ENCODE peak calls at places on chromosomes 4 and X, in eight cellular contexts. One of them, this sample, is unnamed.

GRCh38 chr4:146465628-146466027 is 56.1 kb downstream of the SLC10A7 start:
- DNase-seq in activated effector memory CD4-positive, alpha-beta T cell treated with anti-CD3 and anti-CD28 coated beads, Interleukin-2, amount 50 U/mL, for 16 hours: no peak
- DNase-seq in IMR-90: no peak
- DNase-seq in progenitor cell of endocrine pancreas: no peak
- DNase-seq in ACHN: no peak
- DNase-seq in left colon: no peak
- DNase-seq in stimulated activated CD4-positive, alpha-beta T cell treated with anti-CD3 and anti-CD28 coated beads, TNF-alpha, amount 100 ng/mL, for 24 hours: no peak
- DNase-seq in CD4-positive, alpha-beta memory T cell: no peak
- DNase-seq in this sample: no peak

GRCh38 chr4:168610911-168611530 is 114.2 kb downstream of the PALLD start:
- DNase-seq in activated effector memory CD4-positive, alpha-beta T cell treated with anti-CD3 and anti-CD28 coated beads, Interleukin-2, amount 50 U/mL, for 16 hours: no peak
- DNase-seq in IMR-90: peak
- DNase-seq in progenitor cell of endocrine pancreas: no peak
- DNase-seq in ACHN: no peak
- DNase-seq in left colon: no peak
- DNase-seq in stimulated activated CD4-positive, alpha-beta T cell treated with anti-CD3 and anti-CD28 coated beads, TNF-alpha, amount 100 ng/mL, for 24 hours: no peak
- DNase-seq in CD4-positive, alpha-beta memory T cell: no peak
- DNase-seq in this sample: no peak

GRCh38 chrX:91434351-91435168 is at the start of gene PABPC5:
- DNase-seq in activated effector memory CD4-positive, alpha-beta T cell treated with anti-CD3 and anti-CD28 coated beads, Interleukin-2, amount 50 U/mL, for 16 hours: no peak
- DNase-seq in IMR-90: peak
- DNase-seq in progenitor cell of endocrine pancreas: peak
- DNase-seq in ACHN: no peak
- DNase-seq in left colon: peak
- DNase-seq in stimulated activated CD4-positive, alpha-beta T cell treated with anti-CD3 and anti-CD28 coated beads, TNF-alpha, amount 100 ng/mL, for 24 hours: no peak
- DNase-seq in CD4-positive, alpha-beta memory T cell: no peak
- DNase-seq in this sample: no peak

GRCh38 chr4:89538886-89539285 is 231.3 kb upstream of the GPRIN3 start:
- DNase-seq in activated effector memory CD4-positive, alpha-beta T cell treated with anti-CD3 and anti-CD28 coated beads, Interleukin-2, amount 50 U/mL, for 16 hours: no peak
- DNase-seq in IMR-90: peak
- DNase-seq in progenitor cell of endocrine pancreas: no peak
- DNase-seq in ACHN: no peak
- DNase-seq in left colon: no peak
- DNase-seq in stimulated activated CD4-positive, alpha-beta T cell treated with anti-CD3 and anti-CD28 coated beads, TNF-alpha, amount 100 ng/mL, for 24 hours: no peak
- DNase-seq in CD4-positive, alpha-beta memory T cell: no peak
- DNase-seq in this sample: no peak

GRCh38 chrX:104351173-104351769 is 96.5 kb upstream of the ESX1 start:
- DNase-seq in activated effector memory CD4-positive, alpha-beta T cell treated with anti-CD3 and anti-CD28 coated beads, Interleukin-2, amount 50 U/mL, for 16 hours: no peak
- DNase-seq in IMR-90: peak
- DNase-seq in progenitor cell of endocrine pancreas: no peak
- DNase-seq in ACHN: peak
- DNase-seq in left colon: no peak
- DNase-seq in stimulated activated CD4-positive, alpha-beta T cell treated with anti-CD3 and anti-CD28 coated beads, TNF-alpha, amount 100 ng/mL, for 24 hours: no peak
- DNase-seq in CD4-positive, alpha-beta memory T cell: no peak
- DNase-seq in this sample: no peak

GRCh38 chrX:13485167-13485566 is 84.2 kb upstream of the EGFL6 start:
- DNase-seq in activated effector memory CD4-positive, alpha-beta T cell treated with anti-CD3 and anti-CD28 coated beads, Interleukin-2, amount 50 U/mL, for 16 hours: no peak
- DNase-seq in IMR-90: no peak
- DNase-seq in progenitor cell of endocrine pancreas: no peak
- DNase-seq in ACHN: no peak
- DNase-seq in left colon: no peak
- DNase-seq in stimulated activated CD4-positive, alpha-beta T cell treated with anti-CD3 and anti-CD28 coated beads, TNF-alpha, amount 100 ng/mL, for 24 hours: no peak
- DNase-seq in CD4-positive, alpha-beta memory T cell: no peak
- DNase-seq in this sample: no peak

GRCh38 chrX:105136786-105137185 is 83.7 kb downstream of the TEX13A start:
- DNase-seq in activated effector memory CD4-positive, alpha-beta T cell treated with anti-CD3 and anti-CD28 coated beads, Interleukin-2, amount 50 U/mL, for 16 hours: no peak
- DNase-seq in IMR-90: no peak
- DNase-seq in progenitor cell of endocrine pancreas: no peak
- DNase-seq in ACHN: peak
- DNase-seq in left colon: no peak
- DNase-seq in stimulated activated CD4-positive, alpha-beta T cell treated with anti-CD3 and anti-CD28 coated beads, TNF-alpha, amount 100 ng/mL, for 24 hours: no peak
- DNase-seq in CD4-positive, alpha-beta memory T cell: no peak
- DNase-seq in this sample: no peak

GRCh38 chrX:44873415-44874270 is 655 bp downstream of the KDM6A start:
- DNase-seq in activated effector memory CD4-positive, alpha-beta T cell treated with anti-CD3 and anti-CD28 coated beads, Interleukin-2, amount 50 U/mL, for 16 hours: peak
- DNase-seq in IMR-90: peak
- DNase-seq in progenitor cell of endocrine pancreas: peak
- DNase-seq in ACHN: peak
- DNase-seq in left colon: peak
- DNase-seq in stimulated activated CD4-positive, alpha-beta T cell treated with anti-CD3 and anti-CD28 coated beads, TNF-alpha, amount 100 ng/mL, for 24 hours: peak
- DNase-seq in CD4-positive, alpha-beta memory T cell: peak
- DNase-seq in this sample: peak

GRCh38 chr4:164337219-164337944 is 416.5 kb upstream of the SMIM31 start:
- DNase-seq in activated effector memory CD4-positive, alpha-beta T cell treated with anti-CD3 and anti-CD28 coated beads, Interleukin-2, amount 50 U/mL, for 16 hours: no peak
- DNase-seq in IMR-90: no peak
- DNase-seq in progenitor cell of endocrine pancreas: no peak
- DNase-seq in ACHN: peak
- DNase-seq in left colon: no peak
- DNase-seq in stimulated activated CD4-positive, alpha-beta T cell treated with anti-CD3 and anti-CD28 coated beads, TNF-alpha, amount 100 ng/mL, for 24 hours: no peak
- DNase-seq in CD4-positive, alpha-beta memory T cell: no peak
- DNase-seq in this sample: no peak

GRCh38 chrX:71198066-71198465 is 25.0 kb upstream of the GJB1 start:
- DNase-seq in activated effector memory CD4-positive, alpha-beta T cell treated with anti-CD3 and anti-CD28 coated beads, Interleukin-2, amount 50 U/mL, for 16 hours: no peak
- DNase-seq in IMR-90: no peak
- DNase-seq in progenitor cell of endocrine pancreas: no peak
- DNase-seq in ACHN: no peak
- DNase-seq in left colon: no peak
- DNase-seq in stimulated activated CD4-positive, alpha-beta T cell treated with anti-CD3 and anti-CD28 coated beads, TNF-alpha, amount 100 ng/mL, for 24 hours: no peak
- DNase-seq in CD4-positive, alpha-beta memory T cell: no peak
- DNase-seq in this sample: peak

GRCh38 chr4:3484057-3484973 is 21.2 kb downstream of the DOK7 start:
- DNase-seq in activated effector memory CD4-positive, alpha-beta T cell treated with anti-CD3 and anti-CD28 coated beads, Interleukin-2, amount 50 U/mL, for 16 hours: no peak
- DNase-seq in IMR-90: no peak
- DNase-seq in progenitor cell of endocrine pancreas: no peak
- DNase-seq in ACHN: peak
- DNase-seq in left colon: peak
- DNase-seq in stimulated activated CD4-positive, alpha-beta T cell treated with anti-CD3 and anti-CD28 coated beads, TNF-alpha, amount 100 ng/mL, for 24 hours: no peak
- DNase-seq in CD4-positive, alpha-beta memory T cell: no peak
- DNase-seq in this sample: no peak

GRCh38 chr4:181528570-181529184 is 714.5 kb upstream of the TENM3 start:
- DNase-seq in activated effector memory CD4-positive, alpha-beta T cell treated with anti-CD3 and anti-CD28 coated beads, Interleukin-2, amount 50 U/mL, for 16 hours: no peak
- DNase-seq in IMR-90: peak
- DNase-seq in progenitor cell of endocrine pancreas: peak
- DNase-seq in ACHN: peak
- DNase-seq in left colon: peak
- DNase-seq in stimulated activated CD4-positive, alpha-beta T cell treated with anti-CD3 and anti-CD28 coated beads, TNF-alpha, amount 100 ng/mL, for 24 hours: peak
- DNase-seq in CD4-positive, alpha-beta memory T cell: no peak
- DNase-seq in this sample: peak

GRCh38 chr4:167956676-167957075 is 135.7 kb upstream of the ANXA10 start:
- DNase-seq in activated effector memory CD4-positive, alpha-beta T cell treated with anti-CD3 and anti-CD28 coated beads, Interleukin-2, amount 50 U/mL, for 16 hours: no peak
- DNase-seq in IMR-90: peak
- DNase-seq in progenitor cell of endocrine pancreas: no peak
- DNase-seq in ACHN: no peak
- DNase-seq in left colon: no peak
- DNase-seq in stimulated activated CD4-positive, alpha-beta T cell treated with anti-CD3 and anti-CD28 coated beads, TNF-alpha, amount 100 ng/mL, for 24 hours: no peak
- DNase-seq in CD4-positive, alpha-beta memory T cell: no peak
- DNase-seq in this sample: no peak

GRCh38 chrX:118761950-118762725 is 34.7 kb downstream of the IL13RA1 start:
- DNase-seq in activated effector memory CD4-positive, alpha-beta T cell treated with anti-CD3 and anti-CD28 coated beads, Interleukin-2, amount 50 U/mL, for 16 hours: no peak
- DNase-seq in IMR-90: no peak
- DNase-seq in progenitor cell of endocrine pancreas: no peak
- DNase-seq in ACHN: no peak
- DNase-seq in left colon: no peak
- DNase-seq in stimulated activated CD4-positive, alpha-beta T cell treated with anti-CD3 and anti-CD28 coated beads, TNF-alpha, amount 100 ng/mL, for 24 hours: no peak
- DNase-seq in CD4-positive, alpha-beta memory T cell: no peak
- DNase-seq in this sample: no peak

This sample was measured in DND-41.